ENCODE peak calls at places on chromosomes 4 and X, in nine cellular contexts. O is KG1, L is AG08395, D is Right ventricle myocardium superior, T is HT1080, G is T-cell, Q is NCI-H1092 treated with DMSO at 0.1 percent for 48 hours, X is AG08396, E is AG09319. N is an unnamed sample.

GRCh38 chr4:142845293-142846070 is 619 bp downstream of the INPP4B start:
- DNase-seq in D (peak; percentile 42), G (no peak), O (no peak), E (no peak), L (no peak), Q (no peak), X (peak; percentile 7), T (no peak), N (no peak)

GRCh38 chr4:90883519-90883918 is 756.3 kb downstream of the CCSER1 start:
- DNase-seq in G (no peak), D (no peak), X (no peak), E (no peak), O (no peak), T (no peak), Q (no peak), L (no peak), N (no peak)

GRCh38 chrX:22742174-22742573 is 257.6 kb upstream of the DDX53 start:
- DNase-seq in T (peak; percentile 2), G (no peak), E (peak; percentile 58), X (no peak), D (no peak), O (no peak), L (no peak), Q (no peak), N (no peak)

GRCh38 chrX:120664081-120664480 is 34.2 kb upstream of the C1GALT1C1 start:
- DNase-seq in D (no peak), O (no peak), X (no peak), G (no peak), E (no peak), L (no peak), Q (peak; percentile 5), T (peak; percentile 39), N (no peak)

GRCh38 chr4:17771284-17771908 is 10.0 kb downstream of the FAM184B start:
- DNase-seq in Q (no peak), O (no peak), D (no peak), E (no peak), G (no peak), T (no peak), L (no peak), X (no peak), N (no peak)

GRCh38 chr4:168433576-168433975 is 46.7 kb downstream of the DDX60L start:
- DNase-seq in E (no peak), X (no peak), G (no peak), O (no peak), D (no peak), L (peak; percentile 25), Q (no peak), T (peak; percentile 25), N (no peak)

GRCh38 chrX:132602701-132603100 is 113.9 kb upstream of the MBNL3 start:
- DNase-seq in G (no peak), O (no peak), L (no peak), D (no peak), T (no peak), E (no peak), X (no peak), Q (no peak), N (no peak)

GRCh38 chr4:107564326-107564725 is 155.7 kb downstream of the PAPSS1 start:
- DNase-seq in L (peak; percentile 30), X (no peak), D (no peak), Q (no peak), E (no peak), T (no peak), O (no peak), G (no peak), N (no peak)

GRCh38 chrX:139203681-139204575 is 326.6 kb upstream of the F9 start:
- DNase-seq in Q (peak; percentile 40), X (no peak), T (peak; percentile 16), D (peak; percentile 40), E (no peak), O (no peak), G (no peak), L (no peak), N (no peak)

GRCh38 chrX:47311857-47312774 is 58.3 kb upstream of the ZNF157 start:
- DNase-seq in O (no peak), G (peak; percentile 37), T (peak; percentile 62), Q (peak; percentile 41), X (peak; percentile 62), L (peak; percentile 68), D (peak; percentile 49), E (peak; percentile 37), N (no peak)

GRCh38 chrX:133983974-133984578 is 1.3 kb downstream of the GPC3 start:
- DNase-seq in X (no peak), L (no peak), Q (no peak), E (no peak), G (no peak), D (peak; percentile 35), O (no peak), T (no peak), N (no peak)

GRCh38 chrX:24982306-24982965 is 33.3 kb downstream of the ARX start:
- DNase-seq in D (no peak), G (no peak), T (peak; percentile 9), E (no peak), L (no peak), Q (no peak), O (no peak), X (no peak), N (no peak)

GRCh38 chr4:11635336-11635735 is 206.6 kb upstream of the HS3ST1 start:
- DNase-seq in E (no peak), T (peak; percentile 86), X (no peak), D (no peak), O (no peak), L (no peak), Q (no peak), G (no peak), N (no peak)

GRCh38 chr4:164154416-164154815 is 599.5 kb upstream of the SMIM31 start:
- DNase-seq in Q (no peak), D (no peak), X (no peak), L (no peak), T (no peak), G (no peak), E (no peak), O (no peak), N (no peak)

GRCh38 chr4:1342003-1342402 is 5.0 kb upstream of the UVSSA start:
- DNase-seq in T (no peak), G (no peak), E (no peak), D (no peak), L (no peak), X (no peak), O (no peak), Q (no peak), N (no peak)

GRCh38 chr4:108427946-108428345 is 192.4 kb upstream of the RPL34 start:
- DNase-seq in O (no peak), Q (no peak), E (no peak), G (no peak), L (no peak), D (no peak), X (no peak), T (no peak), N (no peak)

GRCh38 chrX:40148439-40149285 is 50.9 kb upstream of the BCOR start:
- DNase-seq in T (no peak), X (no peak), E (no peak), D (peak; percentile 38), G (no peak), Q (no peak), O (peak; percentile 51), L (no peak), N (no peak)

GRCh38 chr4:53788011-53788410 is 196.7 kb upstream of the LNX1 start:
- DNase-seq in X (no peak), G (no peak), L (no peak), D (no peak), Q (no peak), E (no peak), T (no peak), O (no peak), N (no peak)

N was measured in NCI-H1930.